ENCODE peak calls at places on chromosomes 1 and 21, in six cellular contexts. F is stimulated activated CD8-positive, alpha-beta memory T cell treated with anti-CD3 and anti-CD28 coated beads, Interleukin-2, amount 100 ng/mL, for 1 hour; Q is hepatic stellate cell; V is activated T-helper 9 cell treated with anti-CD3 and anti-CD28 coated beads, Interleukin-2, amount 50 U/mL, for 16 hours; D is MM.1S; Z is NCI-H2081. I is an unnamed sample.

GRCh38 chr1:218705911-218706893 is 361.1 kb downstream of the TGFB2 start:
- DNase-seq in F (no peak), Q (peak), V (no peak), D (no peak), Z (no peak), I (peak)

GRCh38 chr1:58768971-58769808 is 14.7 kb downstream of the JUN start:
- DNase-seq in F (peak), Q (peak), V (peak), D (no peak), Z (peak), I (peak)

GRCh38 chr1:167013124-167013900 is 24.2 kb downstream of the MAEL start:
- DNase-seq in F (no peak), Q (no peak), V (no peak), D (no peak), Z (no peak), I (peak)

GRCh38 chr1:230429072-230429735 is 3.1 kb upstream of the PGBD5 start:
- DNase-seq in F (no peak), Q (no peak), V (no peak), D (no peak), Z (no peak), I (no peak)

GRCh38 chr1:1162597-1163537 is 10.8 kb upstream of the TTLL10 start:
- DNase-seq in F (no peak), Q (no peak), V (no peak), D (no peak), Z (peak), I (peak)

GRCh38 chr1:15386128-15386824 is 23.4 kb upstream of the EFHD2 start:
- DNase-seq in F (no peak), Q (peak), V (no peak), D (no peak), Z (no peak), I (no peak)

GRCh38 chr1:54567961-54568360 is 19.9 kb downstream of the ACOT11 start:
- DNase-seq in F (no peak), Q (no peak), V (no peak), D (no peak), Z (no peak), I (peak)

GRCh38 chr1:181386951-181387350 is 96.4 kb upstream of the CACNA1E start:
- DNase-seq in F (no peak), Q (no peak), V (no peak), D (no peak), Z (no peak), I (no peak)

GRCh38 chr21:44592446-44593365 is at the start of gene KRTAP10-6:
- DNase-seq in F (no peak), Q (no peak), V (no peak), D (no peak), Z (no peak), I (no peak)